ENCODE peak calls at places on chromosomes 1 and 21, in five cellular contexts. Y, R, K, J and E are unnamed samples.

GRCh38 chr1:178908358-178908757 is 37.5 kb upstream of the ANGPTL1 start:
- DNase-seq in Y (peak), R (no peak), K (no peak), J (no peak), E (no peak)

GRCh38 chr21:34544032-34544496 is 32.1 kb upstream of the KCNE1 start:
- DNase-seq in Y (peak), R (peak), K (no peak), J (no peak), E (peak)

GRCh38 chr1:89670168-89670567 is 37.2 kb downstream of the LRRC8C start:
- DNase-seq in Y (peak), R (no peak), K (no peak), J (no peak), E (no peak)

GRCh38 chr1:16013220-16013907 is 4.5 kb downstream of the HSPB7 start:
- DNase-seq in Y (peak), R (peak), K (no peak), J (no peak), E (peak)

GRCh38 chr1:60895167-60896124 is 186.9 kb upstream of the NFIA start:
- DNase-seq in Y (peak), R (no peak), K (no peak), J (no peak), E (no peak)

GRCh38 chr1:211735208-211736170 is 60.1 kb upstream of the NEK2 start:
- DNase-seq in Y (peak), R (no peak), K (peak), J (peak), E (no peak)

GRCh38 chr1:24551290-24551859 is 4.5 kb upstream of the NCMAP start:
- DNase-seq in Y (no peak), R (peak), K (no peak), J (no peak), E (peak)

GRCh38 chr21:41848971-41849580 is 30.1 kb downstream of the PRDM15 start:
- DNase-seq in Y (no peak), R (no peak), K (no peak), J (no peak), E (no peak)

GRCh38 chr1:145918992-145919939 is 749 bp upstream of the PEX11B start:
- DNase-seq in Y (peak), R (peak), K (no peak), J (peak), E (peak)

GRCh38 chr1:229884765-229885164 is 182.3 kb upstream of the GALNT2 start:
- DNase-seq in Y (no peak), R (peak), K (no peak), J (no peak), E (no peak)

GRCh38 chr1:23543707-23544443 is 12.8 kb upstream of the E2F2 start:
- DNase-seq in Y (peak), R (no peak), K (no peak), J (no peak), E (no peak)

GRCh38 chr1:242842094-242842493 is 317.6 kb upstream of the PLD5 start:
- DNase-seq in Y (no peak), R (no peak), K (no peak), J (no peak), E (no peak)

GRCh38 chr1:76075877-76076276 is 1.3 kb downstream of the ST6GALNAC3 start:
- DNase-seq in Y (peak), R (no peak), K (peak), J (no peak), E (no peak)

GRCh38 chr1:213154056-213154677 is 103.1 kb downstream of the RPS6KC1 start:
- DNase-seq in Y (no peak), R (peak), K (no peak), J (no peak), E (no peak)

GRCh38 chr21:33954395-33954794 is 38.8 kb upstream of the ATP5PO start:
- DNase-seq in Y (no peak), R (no peak), K (no peak), J (no peak), E (no peak)

GRCh38 chr1:161910516-161911077 is 113.1 kb downstream of the OLFML2B start:
- DNase-seq in Y (peak), R (no peak), K (no peak), J (no peak), E (no peak)

GRCh38 chr1:230600111-230601000 is 41.9 kb upstream of the COG2 start:
- DNase-seq in Y (no peak), R (no peak), K (no peak), J (no peak), E (no peak)

GRCh38 chr1:32063261-32063681 is 9.5 kb upstream of the TMEM39B start:
- DNase-seq in Y (peak), R (no peak), K (peak), J (no peak), E (no peak)

GRCh38 chr1:212920895-212921294 is 29.4 kb upstream of the VASH2 start:
- DNase-seq in Y (peak), R (no peak), K (no peak), J (no peak), E (no peak)

GRCh38 chr1:23402286-23403037 is 22.1 kb downstream of the TCEA3 start:
- DNase-seq in Y (no peak), R (no peak), K (no peak), J (no peak), E (peak)

GRCh38 chr1:30881266-30882181 is 27.0 kb downstream of the SDC3 start:
- DNase-seq in Y (no peak), R (no peak), K (no peak), J (no peak), E (no peak)

GRCh38 chr1:213531369-213532310 is 456.1 kb upstream of the PROX1 start:
- DNase-seq in Y (no peak), R (no peak), K (no peak), J (no peak), E (no peak)

GRCh38 chr1:156560585-156561163 is 11.7 kb downstream of the IQGAP3 start:
- DNase-seq in Y (no peak), R (no peak), K (no peak), J (no peak), E (no peak)

GRCh38 chr21:35252831-35253230 is 203.7 kb upstream of the RUNX1 start:
- DNase-seq in Y (peak), R (no peak), K (no peak), J (peak), E (no peak)

GRCh38 chr1:234531181-234532132 is 52.5 kb upstream of the TARBP1 start:
- DNase-seq in Y (peak), R (peak), K (peak), J (peak), E (no peak)

GRCh38 chr1:189874715-189875440 is 602.8 kb downstream of the BRINP3 start:
- DNase-seq in Y (no peak), R (no peak), K (no peak), J (no peak), E (no peak)

GRCh38 chr1:76128096-76128495 is 53.5 kb downstream of the ST6GALNAC3 start:
- DNase-seq in Y (no peak), R (no peak), K (no peak), J (no peak), E (no peak)

GRCh38 chr1:45994423-45994822 is 138.0 kb downstream of the PIK3R3 start:
- DNase-seq in Y (no peak), R (no peak), K (no peak), J (no peak), E (no peak)

GRCh38 chr1:113860891-113861290 is 10.6 kb downstream of the PTPN22 start:
- DNase-seq in Y (peak), R (no peak), K (no peak), J (peak), E (no peak)

GRCh38 chr1:81660286-81660685 is 140.4 kb upstream of the ADGRL2 start:
- DNase-seq in Y (peak), R (no peak), K (no peak), J (peak), E (no peak)

GRCh38 chr1:40155910-40156309 is 5.3 kb upstream of the RLF start:
- DNase-seq in Y (no peak), R (no peak), K (no peak), J (no peak), E (no peak)